ENCODE peak calls at places on chromosomes 13 and 19, in four cellular contexts. One of them, this sample, is unnamed.

GRCh38 chr19:36169084-36169760 is 17.0 kb upstream of the COX7A1 start:
- DNase-seq in tibial nerve: no peak
- DNase-seq in NCI-H187 treated with DMSO at 0.1 percent for 48 hours: no peak
- DNase-seq in NCI-H1092: peak; percentile 44
- DNase-seq in this sample: no peak

GRCh38 chr19:47438793-47439220 is 19.5 kb upstream of the MEIS3 start:
- DNase-seq in NCI-H1092: no peak
- DNase-seq in tibial nerve: no peak
- DNase-seq in NCI-H187 treated with DMSO at 0.1 percent for 48 hours: no peak
- DNase-seq in this sample: no peak

GRCh38 chr13:31903072-31903815 is 128.3 kb upstream of the FRY start:
- DNase-seq in tibial nerve: no peak
- DNase-seq in NCI-H187 treated with DMSO at 0.1 percent for 48 hours: no peak
- DNase-seq in NCI-H1092: no peak
- DNase-seq in this sample: no peak

GRCh38 chr13:110338441-110339101 is 31.5 kb downstream of the COL4A2 start:
- DNase-seq in NCI-H187 treated with DMSO at 0.1 percent for 48 hours: no peak
- DNase-seq in NCI-H1092: no peak
- DNase-seq in tibial nerve: peak; percentile 48
- DNase-seq in this sample: no peak

GRCh38 chr13:28650284-28650683 is 8.6 kb upstream of the POMP start:
- DNase-seq in NCI-H1092: no peak
- DNase-seq in tibial nerve: no peak
- DNase-seq in NCI-H187 treated with DMSO at 0.1 percent for 48 hours: no peak
- DNase-seq in this sample: no peak

GRCh38 chr13:111964411-111965035 is 102.4 kb upstream of the SOX1 start:
- DNase-seq in tibial nerve: no peak
- DNase-seq in NCI-H1092: no peak
- DNase-seq in NCI-H187 treated with DMSO at 0.1 percent for 48 hours: no peak
- DNase-seq in this sample: no peak

GRCh38 chr13:105518086-105518485 is 1017.4 kb downstream of the EFNB2 start:
- DNase-seq in NCI-H187 treated with DMSO at 0.1 percent for 48 hours: no peak
- DNase-seq in tibial nerve: no peak
- DNase-seq in NCI-H1092: no peak
- DNase-seq in this sample: no peak

GRCh38 chr13:91468301-91468700 is 69.9 kb downstream of the GPC5 start:
- DNase-seq in tibial nerve: no peak
- DNase-seq in NCI-H1092: no peak
- DNase-seq in NCI-H187 treated with DMSO at 0.1 percent for 48 hours: no peak
- DNase-seq in this sample: no peak

GRCh38 chr19:11767633-11768133 is 883 bp downstream of the ZNF441 start:
- DNase-seq in NCI-H1092: no peak
- DNase-seq in NCI-H187 treated with DMSO at 0.1 percent for 48 hours: no peak
- DNase-seq in tibial nerve: no peak
- DNase-seq in this sample: peak; percentile 8

GRCh38 chr19:41702208-41702651 is 6.2 kb upstream of the CEACAM5 start:
- DNase-seq in tibial nerve: no peak
- DNase-seq in NCI-H187 treated with DMSO at 0.1 percent for 48 hours: no peak
- DNase-seq in NCI-H1092: no peak
- DNase-seq in this sample: no peak

GRCh38 chr19:14381689-14382474 is 638 bp downstream of the ADGRE5 start:
- DNase-seq in NCI-H1092: no peak
- DNase-seq in NCI-H187 treated with DMSO at 0.1 percent for 48 hours: no peak
- DNase-seq in tibial nerve: no peak
- DNase-seq in this sample: peak; percentile 87

GRCh38 chr19:15218501-15218900 is 13.7 kb downstream of the EPHX3 start:
- DNase-seq in NCI-H1092: no peak
- DNase-seq in NCI-H187 treated with DMSO at 0.1 percent for 48 hours: no peak
- DNase-seq in tibial nerve: no peak
- DNase-seq in this sample: no peak

GRCh38 chr13:44575741-44576395 is at the start of gene TSC22D1:
- DNase-seq in NCI-H187 treated with DMSO at 0.1 percent for 48 hours: no peak
- DNase-seq in tibial nerve: peak; percentile 21
- DNase-seq in NCI-H1092: peak; percentile 15
- DNase-seq in this sample: no peak

This sample was measured in ascending aorta.